ENCODE peak calls at places on chromosomes 4 and X, in four cellular contexts. P is left lung; J is CD8-positive, alpha-beta memory T cell; S is hepatocyte. R is an unnamed sample. For H3K4me1, the result is how much of the 10 kb centered on the place peaks cover.

GRCh38 chrX:25015486-25016360 is at the start of gene ARX:
- DNase-seq in P (peak), J (no peak), S (peak), R (peak)

GRCh38 chr4:138405934-138406567 is 163.9 kb upstream of the SLC7A11 start:
- DNase-seq in P (no peak), J (no peak), S (no peak), R (no peak)

GRCh38 chr4:125538670-125539069 is 223.9 kb downstream of the FAT4 start:
- DNase-seq in P (no peak), J (no peak), S (no peak), R (no peak)

GRCh38 chrX:151902813-151903591 is 9.7 kb upstream of the MAGEA4 start:
- DNase-seq in P (no peak), J (no peak), S (peak), R (no peak)

GRCh38 chrX:104913348-104913747 is 307.1 kb downstream of the TEX13A start:
- DNase-seq in P (no peak), J (no peak), S (peak), R (no peak)

GRCh38 chr4:73613130-73613529 is 7.1 kb downstream of the RASSF6 start:
- DNase-seq in P (no peak), J (no peak), S (no peak), R (no peak)

GRCh38 chr4:113758361-113758760 is 3.2 kb downstream of the CAMK2D start:
- DNase-seq in P (no peak), J (no peak), S (no peak), R (no peak)

GRCh38 chr4:38491854-38492478 is 172.0 kb upstream of the KLF3 start:
- DNase-seq in P (no peak), J (no peak), S (no peak), R (no peak)

GRCh38 chrX:22674947-22675346 is 324.8 kb upstream of the DDX53 start:
- DNase-seq in P (no peak), J (no peak), S (no peak), R (no peak)

GRCh38 chr4:1544861-1545275 is 138.6 kb upstream of the NKX1-1 start:
- DNase-seq in P (no peak), J (no peak), S (peak), R (peak)

GRCh38 chr4:93199492-93199891 is 629.1 kb upstream of the ATOH1 start:
- DNase-seq in P (no peak), J (no peak), S (peak), R (no peak)

GRCh38 chrX:2954541-2954940 is 25.4 kb upstream of the ARSD start:
- DNase-seq in P (no peak), J (no peak), S (no peak), R (no peak)

GRCh38 chr4:28148221-28148620 is 1287.6 kb downstream of the STIM2 start:
- DNase-seq in P (no peak), J (no peak), S (no peak), R (no peak)

GRCh38 chr4:71186566-71187398 is 152.0 kb upstream of the SLC4A4 start:
- DNase-seq in P (peak), J (peak), S (peak), R (peak)

GRCh38 chrX:1788300-1788911 is 173.5 kb downstream of the ASMT start:
- DNase-seq in P (no peak), J (no peak), S (no peak), R (no peak)

GRCh38 chr4:21134994-21135393 is 434.7 kb downstream of the PACRGL start:
- DNase-seq in P (no peak), J (no peak), S (peak), R (no peak)

GRCh38 chrX:97074400-97074799 is 190.7 kb downstream of the RPA4 start:
- DNase-seq in P (no peak), J (no peak), S (no peak), R (no peak)

GRCh38 chr4:87007345-87008181 is 72.8 kb downstream of the AFF1 start:
- DNase-seq in P (peak), J (peak), S (peak), R (peak)

GRCh38 chr4:104488151-104488550 is 6.5 kb downstream of the CXXC4 start:
- DNase-seq in P (no peak), J (no peak), S (no peak), R (no peak)

GRCh38 chrX:63657821-63658220 is 127.2 kb downstream of the ARHGEF9 start:
- DNase-seq in P (peak), J (no peak), S (no peak), R (peak)

GRCh38 chr4:13750594-13750993 is 123.1 kb upstream of the BOD1L1 start:
- DNase-seq in P (no peak), J (no peak), S (peak), R (no peak)

GRCh38 chrX:20499763-20500162 is 233.1 kb upstream of the RPS6KA3 start:
- DNase-seq in P (no peak), J (no peak), S (no peak), R (no peak)

GRCh38 chrX:117995378-117995777 is 121.2 kb downstream of the KLHL13 start:
- DNase-seq in P (no peak), J (no peak), S (no peak), R (no peak)

GRCh38 chr4:137909910-137910309 is 332.2 kb downstream of the SLC7A11 start:
- DNase-seq in P (no peak), J (no peak), S (peak), R (peak)

GRCh38 chr4:166896254-166896653 is 338.0 kb downstream of the SPOCK3 start:
- DNase-seq in P (no peak), J (no peak), S (no peak), R (no peak)

GRCh38 chr4:142314686-142315085 is 531.4 kb downstream of the INPP4B start:
- DNase-seq in P (no peak), J (no peak), S (peak), R (no peak)

GRCh38 chr4:176044589-176044951 is 21.1 kb upstream of the WDR17 start:
- DNase-seq in P (no peak), J (no peak), S (peak), R (peak)

GRCh38 chrX:21948897-21949578 is 8.5 kb downstream of the SMS start:
- DNase-seq in P (no peak), J (no peak), S (no peak), R (no peak)

GRCh38 chrX:53316860-53317237 is 35.5 kb upstream of the IQSEC2 start:
- DNase-seq in P (no peak), J (no peak), S (no peak), R (no peak)

GRCh38 chr4:52051615-52052474 is 741 bp downstream of the SPATA18 start:
- DNase-seq in P (peak), J (no peak), S (peak), R (peak)

GRCh38 chrX:36908801-36909403 is 99.3 kb upstream of the FAM47C start:
- DNase-seq in P (no peak), J (no peak), S (peak), R (no peak)

GRCh38 chr4:110793890-110794588 is 171.2 kb upstream of the PITX2 start:
- DNase-seq in P (no peak), J (no peak), S (peak), R (no peak)

GRCh38 chr4:109722357-109722756 is 7.5 kb downstream of the PLA2G12A start:
- DNase-seq in P (no peak), J (no peak), S (no peak), R (no peak)

GRCh38 chr4:184684491-184685189 is 35.1 kb downstream of the PRIMPOL start:
- DNase-seq in P (no peak), J (no peak), S (no peak), R (no peak)

GRCh38 chr4:126761947-126762650 is 870.7 kb upstream of the INTU start:
- DNase-seq in P (no peak), J (no peak), S (no peak), R (no peak)
- H3K4me3 ChIP-seq in P (no peak), J (no peak), S (no peak), R (no peak)

GRCh38 chr4:41205854-41206460 is 8.4 kb downstream of the APBB2 start:
- DNase-seq in P (no peak), J (no peak), S (no peak), R (no peak)

GRCh38 chr4:41203841-41204240 is 10.5 kb downstream of the APBB2 start:
- DNase-seq in P (no peak), J (no peak), S (no peak), R (no peak)

GRCh38 chr4:41204400-41204978 is 9.9 kb downstream of the APBB2 start:
- DNase-seq in P (no peak), J (no peak), S (no peak), R (peak)

GRCh38 chr4:41203169-41203568 is 11.2 kb downstream of the APBB2 start:
- DNase-seq in P (no peak), J (no peak), S (no peak), R (no peak)

GRCh38 chr4:41205130-41205529 is 9.2 kb downstream of the APBB2 start:
- DNase-seq in P (no peak), J (no peak), S (no peak), R (no peak)
- H3K27ac ChIP-seq in P (peak), J (no peak), S (no peak), R (no peak)

GRCh38 chr4:3434891-3435683 is 6.7 kb upstream of the HGFAC start:
- DNase-seq in P (no peak), J (no peak), S (no peak), R (peak)
- H3K4me1 ChIP-seq in P (under half), J (under half), S (under half), R (under half)

DNA sequence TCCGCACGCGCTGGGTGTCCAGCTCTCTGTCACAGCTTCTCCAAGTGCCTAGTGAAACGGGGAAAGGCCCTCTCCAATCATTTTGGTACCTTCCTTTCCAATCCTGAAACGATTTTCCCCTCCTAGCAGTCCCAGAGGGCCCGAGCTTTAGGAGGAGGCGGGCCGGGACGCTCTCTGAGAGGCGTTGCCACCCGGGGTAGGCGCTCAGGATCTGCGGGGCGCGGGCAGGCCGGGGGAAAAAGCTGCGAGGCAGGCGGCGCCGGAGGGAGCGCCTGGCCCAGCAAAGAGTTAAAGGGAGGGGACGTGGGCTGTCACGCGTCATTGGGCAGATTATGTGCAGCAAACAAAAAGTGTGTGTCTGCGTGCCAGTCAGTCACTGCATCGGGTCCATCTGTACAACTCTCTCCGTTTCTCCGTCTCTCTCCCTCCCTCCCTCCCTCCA is at the start of gene PRDM8:
- DNase-seq in P (no peak), J (no peak), S (no peak), R (peak)
- H3K4me3 ChIP-seq in P (peak), J (peak), S (no peak), R (peak)

GRCh38 chr4:48653217-48654014 is 126.7 kb downstream of the FRYL start:
- DNase-seq in P (peak), J (peak), S (peak), R (peak)

GRCh38 chr4:48651869-48652447 is 128.1 kb downstream of the FRYL start:
- DNase-seq in P (no peak), J (no peak), S (no peak), R (no peak)

GRCh38 chr4:48649505-48649904 is 130.6 kb downstream of the FRYL start:
- DNase-seq in P (no peak), J (no peak), S (no peak), R (no peak)

DNA sequence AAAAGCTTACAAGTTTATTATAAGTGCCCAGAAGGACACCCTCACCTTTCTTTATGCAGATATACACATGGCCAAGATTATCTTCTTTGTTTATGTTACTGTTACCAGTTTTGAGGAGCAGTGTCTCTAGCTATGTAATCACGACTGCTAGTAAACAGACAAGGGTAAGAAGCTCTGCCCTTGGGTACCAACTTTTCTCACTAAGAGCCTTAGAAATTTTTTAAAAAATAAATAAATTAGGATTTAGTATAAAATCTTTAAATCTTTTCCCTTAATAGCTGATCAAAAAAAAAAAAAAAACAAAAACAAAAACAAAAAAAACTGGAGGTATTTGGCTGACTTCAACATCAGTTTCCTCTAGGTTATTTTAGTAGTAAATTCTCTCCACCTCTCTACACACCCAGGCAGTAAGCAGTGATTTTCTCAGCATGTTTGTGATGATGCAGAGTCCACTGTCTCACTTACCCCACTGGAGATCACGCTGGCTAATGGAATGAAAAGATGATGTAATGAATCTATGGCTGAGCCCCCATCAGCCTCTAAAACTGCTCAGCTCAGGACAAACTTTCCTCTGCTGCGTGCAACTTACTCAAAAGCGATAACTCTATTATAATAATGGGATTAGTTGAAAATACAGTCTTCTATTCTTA is 125.9 kb downstream of the FRYL start:
- DNase-seq in P (no peak), J (no peak), S (no peak), R (no peak)
- H3K27ac ChIP-seq in P (no peak), J (no peak), S (no peak), R (peak)

GRCh38 chr4:168097161-168097560 is 4.8 kb downstream of the ANXA10 start:
- DNase-seq in P (no peak), J (no peak), S (no peak), R (no peak)

GRCh38 chr4:168098257-168098717 is 6.0 kb downstream of the ANXA10 start:
- DNase-seq in P (no peak), J (no peak), S (no peak), R (no peak)

GRCh38 chr4:168096444-168096784 is 4.1 kb downstream of the ANXA10 start:
- DNase-seq in P (no peak), J (no peak), S (no peak), R (no peak)

GRCh38 chr4:168092176-168092712 is at the start of gene ANXA10:
- DNase-seq in P (no peak), J (no peak), S (no peak), R (no peak)

DNA sequence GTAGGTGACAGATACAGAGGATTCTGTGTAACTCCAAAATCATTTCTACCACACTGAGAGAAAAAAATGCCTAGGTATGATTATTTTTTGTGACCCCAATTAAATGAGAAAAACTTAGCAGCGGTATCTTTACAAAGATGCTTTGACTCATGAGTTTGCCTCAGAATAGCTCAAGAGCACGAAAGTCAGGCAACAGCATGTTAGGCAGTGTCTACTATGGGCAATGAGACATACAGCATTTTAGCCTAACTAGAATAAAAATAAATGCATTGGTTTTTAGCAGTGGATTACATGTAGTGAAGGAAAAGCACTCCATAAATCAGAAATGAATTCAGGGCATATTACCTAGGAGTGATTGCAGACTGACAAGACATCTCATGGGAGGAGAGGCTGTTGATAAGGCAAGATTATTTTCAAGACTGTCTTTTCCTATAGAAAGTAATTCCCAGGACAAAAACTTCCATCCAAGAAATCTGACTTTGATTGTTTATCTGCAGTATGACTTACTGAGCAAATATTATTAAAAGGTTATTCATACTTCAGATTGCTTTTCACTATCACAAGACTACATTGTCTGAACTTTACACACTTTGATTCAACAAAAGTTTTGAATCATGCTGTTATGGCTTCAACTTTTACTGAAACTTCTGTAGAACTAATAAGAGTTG is 3.6 kb downstream of the ANXA10 start:
- DNase-seq in P (no peak), J (no peak), S (no peak), R (no peak)
- H3K4me1 ChIP-seq in P (under half), J (under half), S (under half), R (under half)